ENCODE peak calls at places on chromosomes 16 and 17, in seven cellular contexts. D, H, O, C, N, Z and M are unnamed samples.

GRCh38 chr16:81881228-81881627 is 102.1 kb downstream of the PLCG2 start:
- DNase-seq in D (no peak), H (no peak), O (no peak), C (no peak), N (no peak), Z (no peak), M (no peak)

GRCh38 chr17:4893721-4894560 is 5.4 kb upstream of the C17orf107 start:
- DNase-seq in D (no peak), H (no peak), O (no peak), C (no peak), N (no peak), Z (no peak), M (no peak)

GRCh38 chr17:78890111-78890897 is 12.7 kb downstream of the CEP295NL start:
- DNase-seq in D (peak), H (no peak), O (peak), C (no peak), N (no peak), Z (no peak), M (no peak)

GRCh38 chr17:74282587-74283370 is 8.7 kb downstream of the DNAI2 start:
- DNase-seq in D (no peak), H (no peak), O (no peak), C (no peak), N (no peak), Z (no peak), M (no peak)

GRCh38 chr16:57349212-57350031 is 9.2 kb upstream of the CCL22 start:
- DNase-seq in D (no peak), H (no peak), O (no peak), C (no peak), N (no peak), Z (no peak), M (no peak)

GRCh38 chr16:29961479-29962343 is at the start of gene TMEM219:
- DNase-seq in D (peak), H (peak), O (peak), C (peak), N (peak), Z (peak), M (no peak)

GRCh38 chr17:73803867-73804539 is 159.8 kb upstream of the SDK2 start:
- DNase-seq in D (no peak), H (no peak), O (no peak), C (no peak), N (no peak), Z (no peak), M (no peak)

GRCh38 chr17:72390675-72391501 is 270.1 kb downstream of the SOX9 start:
- DNase-seq in D (no peak), H (no peak), O (no peak), C (no peak), N (no peak), Z (no peak), M (no peak)

GRCh38 chr17:74334393-74335039 is 8.5 kb downstream of the KIF19 start:
- DNase-seq in D (no peak), H (no peak), O (no peak), C (no peak), N (no peak), Z (no peak), M (no peak)

GRCh38 chr16:72927199-72928088 is 120.5 kb downstream of the ZFHX3 start:
- DNase-seq in D (peak), H (peak), O (no peak), C (no peak), N (peak), Z (no peak), M (peak)

GRCh38 chr16:86476956-86477530 is 33.3 kb upstream of the FOXF1 start:
- DNase-seq in D (no peak), H (no peak), O (peak), C (peak), N (no peak), Z (no peak), M (no peak)

GRCh38 chr17:64984776-64985521 is 65.7 kb upstream of the LRRC37A3 start:
- DNase-seq in D (no peak), H (peak), O (no peak), C (no peak), N (no peak), Z (no peak), M (no peak)

GRCh38 chr17:74859439-74860228 is at the start of gene GRIN2C:
- DNase-seq in D (no peak), H (no peak), O (no peak), C (no peak), N (no peak), Z (peak), M (no peak)

GRCh38 chr17:78719630-78720298 is 62.3 kb downstream of the CYTH1 start:
- DNase-seq in D (no peak), H (no peak), O (no peak), C (no peak), N (no peak), Z (no peak), M (no peak)

GRCh38 chr17:17506893-17507464 is 10.8 kb upstream of the RASD1 start:
- DNase-seq in D (peak), H (no peak), O (peak), C (no peak), N (no peak), Z (no peak), M (no peak)

GRCh38 chr17:39404542-39405378 is 3.3 kb upstream of the FBXL20 start:
- DNase-seq in D (no peak), H (peak), O (no peak), C (no peak), N (peak), Z (no peak), M (peak)

GRCh38 chr16:2894231-2894630 is 11.2 kb downstream of the FLYWCH2 start:
- DNase-seq in D (no peak), H (no peak), O (no peak), C (peak), N (no peak), Z (no peak), M (no peak)
- TF ChIP-seq CTCF in D (no peak), H (no peak), O (no peak), C (no peak), N (no peak), Z (no peak), M (peak)

GRCh38 chr16:52526830-52527229 is 20.1 kb downstream of the TOX3 start:
- DNase-seq in D (no peak), H (no peak), O (no peak), C (no peak), N (no peak), Z (no peak), M (no peak)

GRCh38 chr16:52526429-52526828 is 20.5 kb downstream of the TOX3 start:
- DNase-seq in D (no peak), H (no peak), O (no peak), C (no peak), N (no peak), Z (no peak), M (no peak)

GRCh38 chr16:52529226-52529625 is 17.7 kb downstream of the TOX3 start:
- DNase-seq in D (no peak), H (no peak), O (no peak), C (no peak), N (no peak), Z (no peak), M (no peak)

GRCh38 chr16:52532384-52532783 is 14.6 kb downstream of the TOX3 start:
- DNase-seq in D (no peak), H (no peak), O (no peak), C (no peak), N (no peak), Z (no peak), M (no peak)

DNA sequence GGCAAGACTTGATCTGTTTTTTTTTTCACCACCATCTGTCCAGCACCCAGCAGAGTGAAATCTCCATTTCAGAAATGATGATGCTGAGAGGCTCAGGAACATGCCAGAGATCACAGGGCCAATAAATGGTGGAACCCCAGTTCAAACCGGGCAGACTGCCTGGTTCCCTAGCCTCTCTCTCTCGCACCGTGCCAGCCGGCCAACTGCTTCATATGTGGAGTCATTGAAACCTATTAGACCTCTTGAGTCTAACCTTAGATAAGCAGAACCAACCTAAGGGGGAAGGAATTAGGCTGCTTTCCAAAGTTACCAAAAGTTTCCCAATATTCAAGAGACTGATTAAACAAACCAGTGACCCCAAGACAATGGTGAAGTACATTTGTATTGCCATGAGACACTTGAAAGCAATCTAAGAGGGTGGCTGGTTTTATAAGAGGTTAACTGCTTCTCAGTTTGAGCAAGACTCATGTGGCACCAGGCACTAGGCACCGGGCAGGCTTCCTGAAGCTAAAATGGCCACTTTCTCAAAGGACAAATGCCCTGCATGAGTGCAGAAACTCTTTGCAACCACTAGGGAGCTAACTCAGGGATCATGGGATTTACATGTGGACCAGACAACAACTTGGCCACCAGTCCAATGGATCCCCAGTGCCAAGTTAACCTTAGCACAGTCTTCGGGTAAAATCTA is 18.4 kb downstream of the TOX3 start:
- DNase-seq in D (peak), H (no peak), O (no peak), C (no peak), N (no peak), Z (no peak), M (no peak)
- TF ChIP-seq CTCF in D (peak), H (no peak), O (no peak), C (no peak), N (no peak), Z (peak), M (no peak)

GRCh38 chr17:19672009-19672837 is 23.7 kb downstream of the ALDH3A2 start:
- DNase-seq in D (no peak), H (no peak), O (peak), C (no peak), N (no peak), Z (no peak), M (no peak)
- TF ChIP-seq CTCF in D (no peak), H (peak), O (no peak), C (no peak), N (peak), Z (no peak), M (peak)

GRCh38 chr17:81852237-81852636 is 8.1 kb downstream of the P4HB start:
- DNase-seq in D (no peak), H (no peak), O (no peak), C (no peak), N (no peak), Z (no peak), M (no peak)

GRCh38 chr17:81858170-81858966 is 2.0 kb downstream of the P4HB start:
- DNase-seq in D (no peak), H (no peak), O (no peak), C (no peak), N (no peak), Z (no peak), M (no peak)

GRCh38 chr17:81858967-81859905 is 1.1 kb downstream of the P4HB start:
- DNase-seq in D (no peak), H (no peak), O (no peak), C (no peak), N (no peak), Z (no peak), M (no peak)

GRCh38 chr17:81851423-81851822 is 8.9 kb downstream of the P4HB start:
- DNase-seq in D (no peak), H (no peak), O (no peak), C (no peak), N (no peak), Z (no peak), M (no peak)

DNA sequence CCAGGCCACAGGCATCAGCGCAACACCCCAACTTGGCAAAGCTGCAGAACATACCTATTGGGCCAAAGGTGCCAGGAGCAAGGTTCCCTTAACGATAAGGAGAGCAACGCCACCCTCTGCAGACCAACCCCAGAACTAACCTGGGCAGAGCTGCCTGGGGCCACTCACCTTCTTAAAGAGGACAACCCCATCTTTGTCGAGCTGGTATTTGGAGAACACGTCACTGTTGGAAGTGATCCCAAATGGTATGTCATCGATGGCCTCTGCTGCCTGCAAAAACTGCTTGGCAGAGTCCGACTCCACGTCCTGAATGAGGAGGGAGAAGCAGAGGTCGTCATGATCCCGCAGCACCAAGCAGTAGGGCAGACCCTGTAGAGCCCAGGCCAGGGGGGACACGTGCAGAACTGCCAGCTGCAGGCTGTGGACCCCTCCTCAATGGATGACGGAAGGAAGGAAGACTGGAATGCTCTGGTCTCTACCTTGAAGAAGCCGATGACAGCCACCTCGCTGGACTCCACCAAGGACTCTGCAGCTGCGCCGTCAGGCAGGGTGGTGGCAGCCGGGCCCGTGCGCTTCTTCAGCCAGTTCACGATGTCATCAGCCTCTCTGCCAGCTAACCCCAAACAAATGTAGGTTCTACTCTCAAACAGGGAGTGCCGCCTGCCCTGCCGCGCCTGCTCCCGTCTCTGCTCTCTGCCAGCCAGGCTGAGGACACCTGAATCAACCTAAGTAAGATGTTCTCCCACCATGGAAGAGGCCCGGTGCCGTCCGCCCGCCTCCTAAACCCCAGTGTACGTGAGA is 5.2 kb downstream of the P4HB start:
- DNase-seq in D (no peak), H (no peak), O (no peak), C (no peak), N (no peak), Z (no peak), M (no peak)
- TF ChIP-seq CTCF in D (no peak), H (no peak), O (no peak), C (no peak), N (no peak), Z (no peak), M (peak)

GRCh38 chr17:50177476-50177875 is 11.7 kb downstream of the SGCA start:
- DNase-seq in D (no peak), H (no peak), O (no peak), C (no peak), N (no peak), Z (no peak), M (no peak)

GRCh38 chr17:50175035-50175788 is 9.4 kb downstream of the SGCA start:
- DNase-seq in D (no peak), H (no peak), O (no peak), C (no peak), N (no peak), Z (no peak), M (no peak)

GRCh38 chr17:50174444-50174843 is 8.6 kb downstream of the SGCA start:
- DNase-seq in D (no peak), H (no peak), O (no peak), C (no peak), N (no peak), Z (no peak), M (no peak)

GRCh38 chr17:50177983-50178834 is 12.4 kb downstream of the SGCA start:
- DNase-seq in D (peak), H (peak), O (peak), C (peak), N (peak), Z (peak), M (peak)

DNA sequence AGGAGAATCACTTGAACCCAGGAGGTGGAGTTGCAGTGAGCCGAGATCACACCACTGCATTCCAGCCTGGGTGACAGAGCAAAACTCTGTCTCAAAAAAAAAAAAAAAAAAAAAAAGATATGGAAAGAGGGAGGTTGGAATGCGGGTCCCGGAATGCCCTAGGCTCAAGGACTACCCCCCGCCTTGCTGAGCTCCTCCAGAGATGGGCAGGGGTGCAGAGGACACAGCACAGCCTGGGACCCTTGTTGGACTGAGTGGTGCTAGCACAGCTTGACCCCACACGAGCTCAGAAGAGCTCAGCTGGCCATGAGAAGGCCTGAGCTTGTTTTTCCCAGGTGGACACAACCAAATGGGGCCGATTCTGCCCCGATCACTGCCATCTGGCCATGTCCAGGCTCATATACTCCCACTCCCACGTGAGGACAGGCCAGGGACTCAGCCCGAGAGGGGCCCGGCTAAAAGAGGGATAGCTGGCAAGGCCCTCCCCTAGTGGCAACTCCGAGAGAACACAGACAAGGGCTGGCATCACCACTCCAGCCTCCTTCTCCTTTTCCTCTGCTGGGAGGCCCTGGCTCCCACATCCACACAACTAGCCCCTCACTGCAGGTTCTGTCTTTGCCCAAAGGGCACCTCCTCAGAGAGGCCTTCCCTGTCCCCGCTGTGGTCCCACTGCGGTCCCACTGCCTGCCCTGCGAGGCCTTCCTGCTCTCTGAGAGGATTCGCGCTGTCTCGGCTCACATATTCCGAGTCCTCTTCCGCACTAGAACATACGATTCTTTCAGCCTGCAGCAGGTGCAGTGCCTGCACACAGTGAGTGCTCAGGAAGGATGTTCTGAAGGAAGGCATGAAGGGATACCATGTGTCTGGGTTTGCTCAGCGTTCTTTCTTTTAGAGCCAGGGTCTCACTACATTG is 11.0 kb downstream of the SGCA start:
- DNase-seq in D (no peak), H (no peak), O (no peak), C (no peak), N (no peak), Z (no peak), M (no peak)
- TF ChIP-seq CTCF in D (no peak), H (no peak), O (peak), C (no peak), N (peak), Z (no peak), M (no peak)

GRCh38 chr16:83906690-83907089 is 7.8 kb downstream of the MLYCD start:
- DNase-seq in D (no peak), H (no peak), O (no peak), C (no peak), N (no peak), Z (no peak), M (no peak)
- TF ChIP-seq CTCF in D (no peak), H (no peak), O (no peak), C (no peak), N (no peak), Z (no peak), M (no peak)

DNA sequence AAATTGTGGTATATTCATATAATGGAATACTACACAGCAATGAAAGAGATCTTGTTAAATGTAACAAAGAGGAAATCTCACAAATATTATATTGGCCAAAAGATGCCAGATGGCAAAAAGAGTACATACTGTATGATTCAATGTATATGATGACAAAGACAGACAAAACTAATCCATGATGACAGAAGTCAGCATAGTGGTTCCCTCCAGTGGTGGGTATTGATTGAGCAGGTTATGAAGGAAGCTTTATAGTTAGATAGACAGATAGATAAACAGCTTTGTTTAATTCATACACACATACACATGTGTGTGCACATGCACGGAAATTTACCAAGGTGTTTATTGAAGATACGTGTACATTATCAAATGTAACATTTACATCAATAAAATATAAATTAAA is 74.4 kb upstream of the SMIM36 start:
- DNase-seq in D (no peak), H (no peak), O (no peak), C (no peak), N (no peak), Z (no peak), M (no peak)
- TF ChIP-seq CTCF in D (peak), H (no peak), O (no peak), C (no peak), N (no peak), Z (no peak), M (no peak)

GRCh38 chr17:69250641-69251040 is 22.0 kb upstream of the ABCA10 start:
- DNase-seq in D (no peak), H (no peak), O (no peak), C (no peak), N (no peak), Z (no peak), M (no peak)

GRCh38 chr17:69246202-69246601 is 17.6 kb upstream of the ABCA10 start:
- DNase-seq in D (no peak), H (no peak), O (no peak), C (no peak), N (no peak), Z (no peak), M (no peak)

GRCh38 chr17:69245617-69246016 is 17.0 kb upstream of the ABCA10 start:
- DNase-seq in D (no peak), H (no peak), O (no peak), C (no peak), N (no peak), Z (no peak), M (no peak)

DNA sequence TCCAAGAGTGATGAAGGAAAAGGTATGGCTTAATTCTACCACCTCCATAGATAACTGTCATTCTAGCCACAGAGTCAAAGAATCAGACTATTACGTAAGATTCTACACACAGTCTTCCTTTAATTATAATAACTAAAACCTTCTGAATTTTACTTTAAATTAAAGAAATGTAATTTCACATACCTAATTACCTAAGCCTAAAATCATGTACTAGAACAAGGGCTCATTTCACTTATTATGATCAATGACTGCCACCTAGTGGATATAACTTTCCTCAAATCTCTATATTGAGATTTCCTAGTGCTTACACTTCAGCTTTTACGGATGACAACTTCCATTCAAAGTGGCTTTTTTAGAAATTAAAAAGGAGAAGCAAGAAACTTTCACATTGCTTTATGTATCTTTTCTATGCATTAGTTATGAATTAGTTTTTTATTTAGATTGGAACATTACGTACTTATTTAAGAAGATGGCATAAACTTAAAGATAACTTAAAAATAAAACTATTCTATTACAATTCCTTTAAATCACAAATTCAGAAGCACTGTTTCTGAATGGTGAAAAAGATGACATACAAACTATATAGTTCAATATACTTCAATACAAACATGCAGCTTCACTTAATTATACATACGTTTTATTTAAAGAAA is 18.2 kb upstream of the ABCA10 start:
- DNase-seq in D (no peak), H (no peak), O (no peak), C (no peak), N (no peak), Z (no peak), M (peak)
- TF ChIP-seq CTCF in D (peak), H (peak), O (peak), C (peak), N (peak), Z (peak), M (peak)